ENCODE peak calls at places on chromosomes 16 and 17, in eight cellular contexts. One of them, this sample, is unnamed.

GRCh38 chr16:22890976-22891375 is 77.0 kb downstream of the HS3ST2 start:
- DNase-seq in esophagus muscularis mucosa: no peak
- DNase-seq in right lobe of liver: no peak
- DNase-seq in tibial nerve: no peak
- DNase-seq in H1: no peak
- DNase-seq in IMR-90: no peak
- DNase-seq in erythroblast: no peak
- DNase-seq in stomach: no peak
- DNase-seq in this sample: no peak

GRCh38 chr17:63545302-63545928 is 4.9 kb upstream of the DCAF7 start:
- DNase-seq in stomach: no peak
- DNase-seq in IMR-90: no peak
- DNase-seq in H1: no peak
- DNase-seq in esophagus muscularis mucosa: no peak
- DNase-seq in tibial nerve: no peak
- DNase-seq in right lobe of liver: peak; percentile 17
- DNase-seq in erythroblast: no peak
- DNase-seq in this sample: no peak

GRCh38 chr16:55367796-55368195 is 43.8 kb downstream of the IRX6 start:
- DNase-seq in right lobe of liver: no peak
- DNase-seq in stomach: no peak
- DNase-seq in esophagus muscularis mucosa: no peak
- DNase-seq in IMR-90: peak; percentile 20
- DNase-seq in tibial nerve: no peak
- DNase-seq in H1: no peak
- DNase-seq in erythroblast: no peak
- DNase-seq in this sample: no peak

GRCh38 chr16:3012246-3012645 is 477 bp upstream of the CLDN9 start:
- DNase-seq in tibial nerve: no peak
- DNase-seq in esophagus muscularis mucosa: no peak
- DNase-seq in right lobe of liver: no peak
- DNase-seq in erythroblast: no peak
- DNase-seq in IMR-90: no peak
- DNase-seq in H1: peak; percentile 81
- DNase-seq in stomach: no peak
- DNase-seq in this sample: no peak

GRCh38 chr17:73064084-73064938 is 28.2 kb downstream of the SLC39A11 start:
- DNase-seq in erythroblast: peak; percentile 39
- DNase-seq in tibial nerve: no peak
- DNase-seq in H1: no peak
- DNase-seq in esophagus muscularis mucosa: no peak
- DNase-seq in stomach: peak; percentile 34
- DNase-seq in IMR-90: no peak
- DNase-seq in right lobe of liver: no peak
- DNase-seq in this sample: no peak

GRCh38 chr16:87854053-87854906 is 15.0 kb downstream of the SLC7A5 start:
- DNase-seq in right lobe of liver: no peak
- DNase-seq in esophagus muscularis mucosa: no peak
- DNase-seq in stomach: no peak
- DNase-seq in H1: peak; percentile 60
- DNase-seq in IMR-90: no peak
- DNase-seq in erythroblast: peak; percentile 98
- DNase-seq in tibial nerve: no peak
- DNase-seq in this sample: no peak

GRCh38 chr17:69218986-69219385 is 9.6 kb downstream of the ABCA10 start:
- DNase-seq in stomach: no peak
- DNase-seq in esophagus muscularis mucosa: no peak
- DNase-seq in tibial nerve: no peak
- DNase-seq in right lobe of liver: no peak
- DNase-seq in H1: no peak
- DNase-seq in IMR-90: no peak
- DNase-seq in erythroblast: no peak
- DNase-seq in this sample: no peak

GRCh38 chr17:57715981-57716380 is 29.1 kb downstream of the CCDC182 start:
- DNase-seq in erythroblast: no peak
- DNase-seq in IMR-90: no peak
- DNase-seq in esophagus muscularis mucosa: no peak
- DNase-seq in H1: no peak
- DNase-seq in right lobe of liver: no peak
- DNase-seq in stomach: no peak
- DNase-seq in tibial nerve: no peak
- DNase-seq in this sample: no peak

GRCh38 chr17:48184721-48185120 is 77.2 kb downstream of the SNX11 start:
- DNase-seq in right lobe of liver: no peak
- DNase-seq in erythroblast: no peak
- DNase-seq in IMR-90: no peak
- DNase-seq in tibial nerve: no peak
- DNase-seq in stomach: no peak
- DNase-seq in H1: no peak
- DNase-seq in esophagus muscularis mucosa: no peak
- DNase-seq in this sample: no peak

DNA sequence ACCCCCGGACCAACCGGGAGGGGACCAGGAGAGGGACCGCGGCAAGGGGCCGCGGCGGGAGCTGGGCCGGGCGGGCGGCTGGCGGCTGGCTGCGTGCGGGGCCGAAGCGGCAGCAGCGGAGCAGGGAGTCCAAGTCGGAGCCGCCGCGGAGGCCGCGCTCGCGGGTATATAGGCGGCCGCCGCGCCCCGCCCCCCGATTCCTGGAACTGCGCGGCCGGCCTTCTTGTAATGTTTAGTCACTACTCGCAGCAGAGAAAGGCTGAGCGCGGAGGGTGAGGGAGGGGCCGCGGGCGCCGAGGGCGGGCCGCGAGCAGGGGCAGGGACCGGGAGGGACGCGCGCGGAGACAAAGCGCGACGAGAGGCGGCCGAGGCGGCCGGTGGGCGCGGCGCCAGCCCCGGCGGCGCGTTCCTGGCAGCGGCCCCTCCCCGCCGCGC is at the start of gene SOCS3:
- DNase-seq in IMR-90: peak; percentile 94
- DNase-seq in tibial nerve: peak; percentile 95
- DNase-seq in H1: peak; percentile 89
- DNase-seq in esophagus muscularis mucosa: peak; percentile 99
- DNase-seq in right lobe of liver: peak; percentile 97
- DNase-seq in stomach: peak; percentile 95
- DNase-seq in erythroblast: peak; percentile 95
- DNase-seq in this sample: peak; percentile 97
- TF ChIP-seq POLR2A in IMR-90: peak; percentile 99
- TF ChIP-seq POLR2A in tibial nerve: peak; percentile 97
- TF ChIP-seq POLR2A in H1: no peak
- TF ChIP-seq POLR2A in esophagus muscularis mucosa: peak; percentile 82
- TF ChIP-seq POLR2A in right lobe of liver: peak; percentile 100
- TF ChIP-seq POLR2A in stomach: no peak
- TF ChIP-seq POLR2A in erythroblast: peak; percentile 82
- TF ChIP-seq POLR2A in this sample: peak; percentile 96

GRCh38 chr17:40562841-40563370 is 2.4 kb downstream of the CCR7 start:
- DNase-seq in IMR-90: no peak
- DNase-seq in tibial nerve: no peak
- DNase-seq in H1: no peak
- DNase-seq in esophagus muscularis mucosa: peak; percentile 66
- DNase-seq in erythroblast: no peak
- DNase-seq in right lobe of liver: no peak
- DNase-seq in stomach: no peak
- DNase-seq in this sample: no peak

GRCh38 chr17:40564883-40565744 is at the start of gene CCR7:
- DNase-seq in esophagus muscularis mucosa: peak; percentile 68
- DNase-seq in erythroblast: peak; percentile 91
- DNase-seq in IMR-90: no peak
- DNase-seq in stomach: peak; percentile 15
- DNase-seq in tibial nerve: no peak
- DNase-seq in right lobe of liver: no peak
- DNase-seq in H1: no peak
- DNase-seq in this sample: peak; percentile 57

GRCh38 chr17:40564195-40564882 is 933 bp downstream of the CCR7 start:
- DNase-seq in esophagus muscularis mucosa: peak; percentile 92
- DNase-seq in right lobe of liver: no peak
- DNase-seq in erythroblast: no peak
- DNase-seq in tibial nerve: no peak
- DNase-seq in stomach: peak; percentile 22
- DNase-seq in H1: no peak
- DNase-seq in IMR-90: no peak
- DNase-seq in this sample: no peak

GRCh38 chr17:40561871-40562611 is 3.2 kb downstream of the CCR7 start:
- DNase-seq in tibial nerve: no peak
- DNase-seq in IMR-90: no peak
- DNase-seq in esophagus muscularis mucosa: peak; percentile 64
- DNase-seq in erythroblast: peak; percentile 29
- DNase-seq in stomach: peak; percentile 19
- DNase-seq in H1: no peak
- DNase-seq in right lobe of liver: peak; percentile 29
- DNase-seq in this sample: peak; percentile 49

GRCh38 chr17:40563371-40564052 is 1.8 kb downstream of the CCR7 start:
- DNase-seq in H1: no peak
- DNase-seq in stomach: peak; percentile 20
- DNase-seq in tibial nerve: no peak
- DNase-seq in esophagus muscularis mucosa: peak; percentile 64
- DNase-seq in erythroblast: no peak
- DNase-seq in IMR-90: no peak
- DNase-seq in right lobe of liver: peak; percentile 23
- DNase-seq in this sample: peak; percentile 55
- TF ChIP-seq POLR2A in H1: no peak
- TF ChIP-seq POLR2A in stomach: no peak
- TF ChIP-seq POLR2A in tibial nerve: no peak
- TF ChIP-seq POLR2A in esophagus muscularis mucosa: no peak
- TF ChIP-seq POLR2A in erythroblast: no peak
- TF ChIP-seq POLR2A in IMR-90: no peak
- TF ChIP-seq POLR2A in right lobe of liver: no peak
- TF ChIP-seq POLR2A in this sample: no peak

GRCh38 chr17:50866261-50866949 is at the start of gene TOB1:
- DNase-seq in esophagus muscularis mucosa: peak; percentile 100
- DNase-seq in IMR-90: peak; percentile 93
- DNase-seq in stomach: peak; percentile 98
- DNase-seq in H1: peak; percentile 97
- DNase-seq in tibial nerve: peak; percentile 94
- DNase-seq in right lobe of liver: peak; percentile 100
- DNase-seq in erythroblast: peak; percentile 97
- DNase-seq in this sample: peak; percentile 99
- TF ChIP-seq POLR2A in esophagus muscularis mucosa: peak; percentile 100
- TF ChIP-seq POLR2A in IMR-90: peak; percentile 100
- TF ChIP-seq POLR2A in stomach: no peak
- TF ChIP-seq POLR2A in H1: peak; percentile 100
- TF ChIP-seq POLR2A in tibial nerve: peak; percentile 99
- TF ChIP-seq POLR2A in right lobe of liver: peak; percentile 98
- TF ChIP-seq POLR2A in erythroblast: peak; percentile 83
- TF ChIP-seq POLR2A in this sample: peak; percentile 99

GRCh38 chr16:31505483-31505882 is 2.7 kb downstream of the RUSF1 start:
- DNase-seq in tibial nerve: no peak
- DNase-seq in esophagus muscularis mucosa: no peak
- DNase-seq in stomach: no peak
- DNase-seq in IMR-90: no peak
- DNase-seq in right lobe of liver: no peak
- DNase-seq in erythroblast: no peak
- DNase-seq in H1: no peak
- DNase-seq in this sample: no peak

GRCh38 chr16:31508706-31509523 is 724 bp upstream of the RUSF1 start:
- DNase-seq in right lobe of liver: no peak
- DNase-seq in stomach: no peak
- DNase-seq in esophagus muscularis mucosa: no peak
- DNase-seq in IMR-90: peak; percentile 56
- DNase-seq in tibial nerve: no peak
- DNase-seq in H1: no peak
- DNase-seq in erythroblast: peak; percentile 87
- DNase-seq in this sample: no peak

GRCh38 chr16:31507929-31508705 is at the start of gene RUSF1:
- DNase-seq in stomach: peak; percentile 93
- DNase-seq in esophagus muscularis mucosa: peak; percentile 97
- DNase-seq in tibial nerve: peak; percentile 85
- DNase-seq in right lobe of liver: peak; percentile 95
- DNase-seq in H1: peak; percentile 91
- DNase-seq in erythroblast: peak; percentile 94
- DNase-seq in IMR-90: peak; percentile 87
- DNase-seq in this sample: peak; percentile 93

GRCh38 chr16:31504159-31504558 is 4.0 kb downstream of the RUSF1 start:
- DNase-seq in erythroblast: no peak
- DNase-seq in tibial nerve: no peak
- DNase-seq in IMR-90: no peak
- DNase-seq in right lobe of liver: no peak
- DNase-seq in stomach: no peak
- DNase-seq in esophagus muscularis mucosa: no peak
- DNase-seq in H1: no peak
- DNase-seq in this sample: no peak

DNA sequence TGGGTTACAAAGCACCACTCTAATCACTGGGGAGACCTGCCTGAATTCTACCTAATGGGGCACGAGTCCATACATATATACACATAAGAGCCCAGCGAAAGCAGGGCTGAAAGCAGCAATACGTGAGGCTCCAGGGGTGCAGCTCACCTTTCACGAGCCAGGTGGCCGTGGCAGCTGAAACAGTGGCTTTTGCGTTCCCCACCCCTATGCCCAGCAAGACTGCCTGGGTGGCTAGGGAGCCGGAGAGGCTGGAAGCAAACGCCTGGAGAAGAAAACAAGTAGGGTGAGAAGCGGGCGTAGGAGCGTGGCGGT is 618 bp downstream of the RUSF1 start:
- DNase-seq in esophagus muscularis mucosa: no peak
- DNase-seq in right lobe of liver: no peak
- DNase-seq in H1: no peak
- DNase-seq in erythroblast: no peak
- DNase-seq in tibial nerve: no peak
- DNase-seq in stomach: no peak
- DNase-seq in IMR-90: no peak
- DNase-seq in this sample: no peak
- TF ChIP-seq POLR2A in esophagus muscularis mucosa: no peak
- TF ChIP-seq POLR2A in right lobe of liver: no peak
- TF ChIP-seq POLR2A in H1: no peak
- TF ChIP-seq POLR2A in erythroblast: no peak
- TF ChIP-seq POLR2A in tibial nerve: no peak
- TF ChIP-seq POLR2A in stomach: no peak
- TF ChIP-seq POLR2A in IMR-90: no peak
- TF ChIP-seq POLR2A in this sample: no peak